ENCODE peak calls at places on chromosomes 2 and 18, in seven cellular contexts. One of them, this sample, is unnamed.

GRCh38 chr2:36366491-36367120 is 11.0 kb downstream of the CRIM1 start:
- DNase-seq in brain microvascular endothelial cell: no peak
- DNase-seq in ovary: no peak
- DNase-seq in tibial nerve: no peak
- DNase-seq in mammary epithelial cell: no peak
- DNase-seq in suprapubic skin: no peak
- DNase-seq in breast epithelium: no peak
- DNase-seq in this sample: no peak

GRCh38 chr18:58402247-58402646 is 226.6 kb downstream of the ALPK2 start:
- DNase-seq in brain microvascular endothelial cell: peak; percentile 51
- DNase-seq in ovary: no peak
- DNase-seq in tibial nerve: no peak
- DNase-seq in mammary epithelial cell: peak; percentile 65
- DNase-seq in suprapubic skin: peak; percentile 13
- DNase-seq in breast epithelium: peak; percentile 55
- DNase-seq in this sample: no peak

GRCh38 chr2:236088368-236089057 is 79.7 kb downstream of the GBX2 start:
- DNase-seq in brain microvascular endothelial cell: no peak
- DNase-seq in ovary: no peak
- DNase-seq in tibial nerve: no peak
- DNase-seq in mammary epithelial cell: no peak
- DNase-seq in suprapubic skin: no peak
- DNase-seq in breast epithelium: no peak
- DNase-seq in this sample: no peak

GRCh38 chr2:30705056-30705455 is 102.2 kb downstream of the CAPN13 start:
- DNase-seq in brain microvascular endothelial cell: no peak
- DNase-seq in ovary: no peak
- DNase-seq in tibial nerve: no peak
- DNase-seq in mammary epithelial cell: no peak
- DNase-seq in suprapubic skin: no peak
- DNase-seq in breast epithelium: no peak
- DNase-seq in this sample: no peak

GRCh38 chr2:115294999-115295398 is 852.6 kb downstream of the DPP10 start:
- DNase-seq in brain microvascular endothelial cell: no peak
- DNase-seq in ovary: no peak
- DNase-seq in tibial nerve: no peak
- DNase-seq in mammary epithelial cell: no peak
- DNase-seq in suprapubic skin: no peak
- DNase-seq in breast epithelium: no peak
- DNase-seq in this sample: no peak

GRCh38 chr2:143635302-143635701 is 506.1 kb downstream of the ARHGAP15 start:
- DNase-seq in brain microvascular endothelial cell: no peak
- DNase-seq in ovary: no peak
- DNase-seq in tibial nerve: no peak
- DNase-seq in mammary epithelial cell: no peak
- DNase-seq in suprapubic skin: no peak
- DNase-seq in breast epithelium: no peak
- DNase-seq in this sample: no peak

GRCh38 chr18:58838165-58838860 is 26.4 kb upstream of the ZNF532 start:
- DNase-seq in brain microvascular endothelial cell: no peak
- DNase-seq in ovary: no peak
- DNase-seq in tibial nerve: no peak
- DNase-seq in mammary epithelial cell: no peak
- DNase-seq in suprapubic skin: no peak
- DNase-seq in breast epithelium: no peak
- DNase-seq in this sample: no peak

GRCh38 chr2:172655091-172655837 is 80.4 kb upstream of the RAPGEF4 start:
- DNase-seq in brain microvascular endothelial cell: peak; percentile 67
- DNase-seq in ovary: no peak
- DNase-seq in tibial nerve: no peak
- DNase-seq in mammary epithelial cell: peak; percentile 60
- DNase-seq in suprapubic skin: no peak
- DNase-seq in breast epithelium: no peak
- DNase-seq in this sample: peak; percentile 79

GRCh38 chr18:72544092-72544886 is at the start of gene CBLN2:
- DNase-seq in brain microvascular endothelial cell: peak; percentile 23
- DNase-seq in ovary: no peak
- DNase-seq in tibial nerve: no peak
- DNase-seq in mammary epithelial cell: peak; percentile 46
- DNase-seq in suprapubic skin: no peak
- DNase-seq in breast epithelium: no peak
- DNase-seq in this sample: no peak

GRCh38 chr2:222796413-222797103 is 64.3 kb upstream of the ACSL3 start:
- DNase-seq in brain microvascular endothelial cell: peak; percentile 5
- DNase-seq in ovary: no peak
- DNase-seq in tibial nerve: no peak
- DNase-seq in mammary epithelial cell: no peak
- DNase-seq in suprapubic skin: no peak
- DNase-seq in breast epithelium: no peak
- DNase-seq in this sample: peak; percentile 14

GRCh38 chr2:226515344-226516055 is 284.1 kb downstream of the IRS1 start:
- DNase-seq in brain microvascular endothelial cell: no peak
- DNase-seq in ovary: no peak
- DNase-seq in tibial nerve: no peak
- DNase-seq in mammary epithelial cell: peak; percentile 40
- DNase-seq in suprapubic skin: no peak
- DNase-seq in breast epithelium: no peak
- DNase-seq in this sample: peak; percentile 29

GRCh38 chr2:11571170-11571569 is 37.3 kb downstream of the GREB1 start:
- DNase-seq in brain microvascular endothelial cell: no peak
- DNase-seq in ovary: no peak
- DNase-seq in tibial nerve: no peak
- DNase-seq in mammary epithelial cell: no peak
- DNase-seq in suprapubic skin: peak; percentile 26
- DNase-seq in breast epithelium: peak; percentile 65
- DNase-seq in this sample: no peak

GRCh38 chr2:142863485-142863921 is 14.0 kb upstream of the KYNU start:
- DNase-seq in brain microvascular endothelial cell: no peak
- DNase-seq in ovary: no peak
- DNase-seq in tibial nerve: no peak
- DNase-seq in mammary epithelial cell: peak; percentile 17
- DNase-seq in suprapubic skin: no peak
- DNase-seq in breast epithelium: no peak
- DNase-seq in this sample: no peak

GRCh38 chr2:16093639-16094447 is 153.5 kb downstream of the MYCN start:
- DNase-seq in brain microvascular endothelial cell: no peak
- DNase-seq in ovary: no peak
- DNase-seq in tibial nerve: no peak
- DNase-seq in mammary epithelial cell: no peak
- DNase-seq in suprapubic skin: no peak
- DNase-seq in breast epithelium: no peak
- DNase-seq in this sample: no peak

GRCh38 chr2:120445431-120446143 is 99.7 kb downstream of the INHBB start:
- DNase-seq in brain microvascular endothelial cell: peak; percentile 16
- DNase-seq in ovary: no peak
- DNase-seq in tibial nerve: no peak
- DNase-seq in mammary epithelial cell: peak; percentile 22
- DNase-seq in suprapubic skin: no peak
- DNase-seq in breast epithelium: no peak
- DNase-seq in this sample: no peak

GRCh38 chr2:8957593-8957992 is 45.9 kb downstream of the MBOAT2 start:
- DNase-seq in brain microvascular endothelial cell: no peak
- DNase-seq in ovary: no peak
- DNase-seq in tibial nerve: no peak
- DNase-seq in mammary epithelial cell: no peak
- DNase-seq in suprapubic skin: no peak
- DNase-seq in breast epithelium: no peak
- DNase-seq in this sample: no peak

GRCh38 chr2:215505044-215505786 is 69.3 kb upstream of the FN1 start:
- DNase-seq in brain microvascular endothelial cell: peak; percentile 81
- DNase-seq in ovary: no peak
- DNase-seq in tibial nerve: no peak
- DNase-seq in mammary epithelial cell: no peak
- DNase-seq in suprapubic skin: no peak
- DNase-seq in breast epithelium: no peak
- DNase-seq in this sample: no peak

GRCh38 chr2:233195027-233195426 is 56.4 kb upstream of the ATG16L1 start:
- DNase-seq in brain microvascular endothelial cell: no peak
- DNase-seq in ovary: no peak
- DNase-seq in tibial nerve: no peak
- DNase-seq in mammary epithelial cell: no peak
- DNase-seq in suprapubic skin: no peak
- DNase-seq in breast epithelium: no peak
- DNase-seq in this sample: no peak

GRCh38 chr2:9556121-9556869 is 665 bp upstream of the ADAM17 start:
- DNase-seq in brain microvascular endothelial cell: no peak
- DNase-seq in ovary: no peak
- DNase-seq in tibial nerve: no peak
- DNase-seq in mammary epithelial cell: peak; percentile 37
- DNase-seq in suprapubic skin: no peak
- DNase-seq in breast epithelium: no peak
- DNase-seq in this sample: no peak

GRCh38 chr2:24164416-24164973 is 10.4 kb upstream of the FAM228A start:
- DNase-seq in brain microvascular endothelial cell: peak; percentile 1
- DNase-seq in ovary: no peak
- DNase-seq in tibial nerve: no peak
- DNase-seq in mammary epithelial cell: no peak
- DNase-seq in suprapubic skin: no peak
- DNase-seq in breast epithelium: no peak
- DNase-seq in this sample: no peak
- TF ChIP-seq CTCF in brain microvascular endothelial cell: peak; percentile 79
- TF ChIP-seq CTCF in ovary: no peak
- TF ChIP-seq CTCF in tibial nerve: peak; percentile 48
- TF ChIP-seq CTCF in mammary epithelial cell: peak; percentile 69
- TF ChIP-seq CTCF in suprapubic skin: peak; percentile 41
- TF ChIP-seq CTCF in breast epithelium: peak; percentile 52
- TF ChIP-seq CTCF in this sample: peak; percentile 56

GRCh38 chr2:118832071-118832790 is 15.2 kb downstream of the EN1 start:
- DNase-seq in brain microvascular endothelial cell: no peak
- DNase-seq in ovary: no peak
- DNase-seq in tibial nerve: no peak
- DNase-seq in mammary epithelial cell: no peak
- DNase-seq in suprapubic skin: peak; percentile 52
- DNase-seq in breast epithelium: no peak
- DNase-seq in this sample: no peak

GRCh38 chr2:118830121-118830520 is 17.3 kb downstream of the EN1 start:
- DNase-seq in brain microvascular endothelial cell: no peak
- DNase-seq in ovary: no peak
- DNase-seq in tibial nerve: no peak
- DNase-seq in mammary epithelial cell: no peak
- DNase-seq in suprapubic skin: peak; percentile 56
- DNase-seq in breast epithelium: no peak
- DNase-seq in this sample: no peak

GRCh38 chr2:118832791-118833715 is 14.4 kb downstream of the EN1 start:
- DNase-seq in brain microvascular endothelial cell: no peak
- DNase-seq in ovary: no peak
- DNase-seq in tibial nerve: no peak
- DNase-seq in mammary epithelial cell: no peak
- DNase-seq in suprapubic skin: peak; percentile 78
- DNase-seq in breast epithelium: no peak
- DNase-seq in this sample: no peak

GRCh38 chr2:118833716-118834439 is 13.6 kb downstream of the EN1 start:
- DNase-seq in brain microvascular endothelial cell: no peak
- DNase-seq in ovary: no peak
- DNase-seq in tibial nerve: no peak
- DNase-seq in mammary epithelial cell: no peak
- DNase-seq in suprapubic skin: peak; percentile 70
- DNase-seq in breast epithelium: no peak
- DNase-seq in this sample: no peak

DNA sequence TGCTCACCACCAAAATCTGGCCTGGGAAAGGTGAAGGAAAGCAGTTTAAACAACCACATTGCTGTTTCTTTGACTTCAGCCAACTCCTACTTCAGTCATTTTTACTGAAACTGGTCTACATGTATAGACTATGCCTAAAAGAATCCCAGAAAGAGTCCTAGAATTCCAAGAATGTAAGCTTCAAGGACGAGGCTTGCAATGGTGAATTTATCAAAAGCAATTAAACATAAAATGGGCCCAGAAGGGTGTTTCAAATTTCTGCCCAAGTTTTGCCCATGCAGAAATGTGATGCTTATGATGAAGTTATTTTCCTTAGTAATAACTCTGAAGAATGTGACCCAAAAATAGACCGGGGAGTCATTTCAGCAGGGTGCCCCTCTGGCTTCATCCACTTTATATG is 16.6 kb downstream of the EN1 start:
- DNase-seq in brain microvascular endothelial cell: no peak
- DNase-seq in ovary: no peak
- DNase-seq in tibial nerve: no peak
- DNase-seq in mammary epithelial cell: no peak
- DNase-seq in suprapubic skin: peak; percentile 29
- DNase-seq in breast epithelium: no peak
- DNase-seq in this sample: no peak
- H3K27me3 ChIP-seq in brain microvascular endothelial cell: peaks cover 59% of the 10 kb centered on the region
- H3K27me3 ChIP-seq in ovary: no peaks in the 10 kb centered on the region
- H3K27me3 ChIP-seq in tibial nerve: no peaks in the 10 kb centered on the region
- H3K27me3 ChIP-seq in mammary epithelial cell: peaks cover 37% of the 10 kb centered on the region
- H3K27me3 ChIP-seq in suprapubic skin: peaks cover 54% of the 10 kb centered on the region
- H3K27me3 ChIP-seq in breast epithelium: no peaks in the 10 kb centered on the region
- H3K27me3 ChIP-seq in this sample: peaks cover 33% of the 10 kb centered on the region

GRCh38 chr2:237438082-237438925 is 24.3 kb upstream of the COL6A3 start:
- DNase-seq in brain microvascular endothelial cell: peak; percentile 54
- DNase-seq in ovary: no peak
- DNase-seq in tibial nerve: no peak
- DNase-seq in mammary epithelial cell: no peak
- DNase-seq in suprapubic skin: peak; percentile 41
- DNase-seq in breast epithelium: peak; percentile 39
- DNase-seq in this sample: no peak
- TF ChIP-seq CTCF in brain microvascular endothelial cell: peak; percentile 59
- TF ChIP-seq CTCF in ovary: no peak
- TF ChIP-seq CTCF in tibial nerve: no peak
- TF ChIP-seq CTCF in mammary epithelial cell: no peak
- TF ChIP-seq CTCF in suprapubic skin: no peak
- TF ChIP-seq CTCF in breast epithelium: peak; percentile 11
- TF ChIP-seq CTCF in this sample: no peak

GRCh38 chr2:60570281-60570680 is 16.8 kb upstream of the BCL11A start:
- DNase-seq in brain microvascular endothelial cell: no peak
- DNase-seq in ovary: no peak
- DNase-seq in tibial nerve: no peak
- DNase-seq in mammary epithelial cell: no peak
- DNase-seq in suprapubic skin: no peak
- DNase-seq in breast epithelium: no peak
- DNase-seq in this sample: no peak

GRCh38 chr2:60565472-60565871 is 12.0 kb upstream of the BCL11A start:
- DNase-seq in brain microvascular endothelial cell: no peak
- DNase-seq in ovary: no peak
- DNase-seq in tibial nerve: no peak
- DNase-seq in mammary epithelial cell: no peak
- DNase-seq in suprapubic skin: no peak
- DNase-seq in breast epithelium: no peak
- DNase-seq in this sample: no peak

GRCh38 chr2:60569680-60570111 is 16.2 kb upstream of the BCL11A start:
- DNase-seq in brain microvascular endothelial cell: no peak
- DNase-seq in ovary: no peak
- DNase-seq in tibial nerve: no peak
- DNase-seq in mammary epithelial cell: no peak
- DNase-seq in suprapubic skin: no peak
- DNase-seq in breast epithelium: no peak
- DNase-seq in this sample: no peak

GRCh38 chr2:60567919-60568874 is 14.7 kb upstream of the BCL11A start:
- DNase-seq in brain microvascular endothelial cell: no peak
- DNase-seq in ovary: no peak
- DNase-seq in tibial nerve: no peak
- DNase-seq in mammary epithelial cell: no peak
- DNase-seq in suprapubic skin: no peak
- DNase-seq in breast epithelium: no peak
- DNase-seq in this sample: no peak

DNA sequence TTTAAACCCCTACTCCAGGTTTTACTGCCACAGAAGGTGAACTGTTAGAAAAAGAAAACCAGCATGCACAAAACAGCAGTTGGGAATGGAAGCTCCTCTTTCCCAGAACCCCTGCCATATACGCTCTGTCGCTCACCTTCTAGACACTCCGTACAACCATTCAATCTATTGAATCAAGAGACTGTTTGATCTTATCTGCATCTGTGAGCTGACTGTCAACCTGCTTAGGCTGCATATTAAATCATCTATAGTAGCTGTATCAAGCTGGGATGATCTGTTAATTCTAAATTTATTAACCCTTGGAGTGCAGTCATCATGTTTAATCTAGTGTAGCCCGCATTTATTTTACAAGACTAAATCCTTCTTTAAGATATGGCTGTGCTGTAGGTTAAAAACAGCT is 13.6 kb upstream of the BCL11A start:
- DNase-seq in brain microvascular endothelial cell: no peak
- DNase-seq in ovary: no peak
- DNase-seq in tibial nerve: no peak
- DNase-seq in mammary epithelial cell: no peak
- DNase-seq in suprapubic skin: no peak
- DNase-seq in breast epithelium: no peak
- DNase-seq in this sample: no peak
- H3K27me3 ChIP-seq in brain microvascular endothelial cell: peaks cover 41% of the 10 kb centered on the region
- H3K27me3 ChIP-seq in ovary: no peaks in the 10 kb centered on the region
- H3K27me3 ChIP-seq in tibial nerve: no peaks in the 10 kb centered on the region
- H3K27me3 ChIP-seq in mammary epithelial cell: peaks cover 7% of the 10 kb centered on the region
- H3K27me3 ChIP-seq in suprapubic skin: peaks cover 49% of the 10 kb centered on the region
- H3K27me3 ChIP-seq in breast epithelium: no peaks in the 10 kb centered on the region
- H3K27me3 ChIP-seq in this sample: peaks cover 18% of the 10 kb centered on the region

This sample was measured in BJ.